ENCODE peak calls at places on chromosomes 7 and 10, in six cellular contexts. J is GF-D8; L is activated CD8-positive, alpha-beta memory T cell treated with anti-CD3 and anti-CD28 coated beads for 24 hours; E is activated naive CD4-positive, alpha-beta T cell treated with anti-CD3 and anti-CD28 coated beads, Interleukin-2, amount 10 ng/mL, durations not matched to agents 7 days and 5 days; X is heart left ventricle; D is adipocyte. T is an unnamed sample.

GRCh38 chr10:124955872-124956271 is 13.9 kb downstream of the ZRANB1 start:
- DNase-seq in J (no peak), L (no peak), E (no peak), X (no peak), D (no peak), T (no peak)

GRCh38 chr10:2928219-2928840 is 139.0 kb upstream of the PFKP start:
- DNase-seq in J (no peak), L (peak; percentile 82), E (peak; percentile 81), X (peak; percentile 66), D (peak; percentile 82), T (peak; percentile 58)

GRCh38 chr7:1555046-1555812 is 776 bp downstream of the TMEM184A start:
- DNase-seq in J (no peak), L (no peak), E (no peak), X (no peak), D (peak; percentile 54), T (peak; percentile 68)

GRCh38 chr7:50664937-50665336 is 99.7 kb upstream of the DDC start:
- DNase-seq in J (no peak), L (no peak), E (no peak), X (no peak), D (no peak), T (no peak)

GRCh38 chr7:137681657-137682562 is 164.9 kb downstream of the DGKI start:
- DNase-seq in J (no peak), L (no peak), E (no peak), X (no peak), D (peak; percentile 90), T (no peak)

GRCh38 chr7:79241288-79242055 is 212.0 kb downstream of the MAGI2 start:
- DNase-seq in J (no peak), L (no peak), E (no peak), X (no peak), D (peak; percentile 61), T (no peak)

GRCh38 chr7:22723642-22724041 is 3.4 kb upstream of the IL6 start:
- DNase-seq in J (no peak), L (no peak), E (no peak), X (no peak), D (peak; percentile 32), T (no peak)

GRCh38 chr7:129561677-129562424 is 49.7 kb upstream of the NRF1 start:
- DNase-seq in J (no peak), L (no peak), E (no peak), X (no peak), D (no peak), T (no peak)

GRCh38 chr7:139108256-139109187 is 998 bp downstream of the ZC3HAV1 start:
- DNase-seq in J (no peak), L (peak; percentile 77), E (peak; percentile 48), X (peak; percentile 40), D (peak; percentile 53), T (peak; percentile 86)

GRCh38 chr7:116169060-116169459 is 41.3 kb upstream of the TES start:
- DNase-seq in J (no peak), L (no peak), E (no peak), X (no peak), D (peak; percentile 55), T (no peak)

GRCh38 chr10:60414877-60415585 is 25.4 kb upstream of the ANK3 start:
- DNase-seq in J (no peak), L (no peak), E (no peak), X (no peak), D (peak; percentile 84), T (no peak)

GRCh38 chr10:71598673-71599072 is 120.9 kb downstream of the C10orf105 start:
- DNase-seq in J (no peak), L (no peak), E (no peak), X (peak; percentile 72), D (peak; percentile 59), T (no peak)

GRCh38 chr7:28587211-28587610 is 174.9 kb downstream of the CREB5 start:
- DNase-seq in J (no peak), L (no peak), E (no peak), X (no peak), D (peak; percentile 7), T (no peak)

T was measured in upper lobe of left lung.